ENCODE peak calls at places on chromosomes 6 and 20, in five cellular contexts. G, E, R, N and H are unnamed samples.

GRCh38 chr6:38272222-38272621 is 367.5 kb downstream of the BTBD9 start:
- DNase-seq in G (no peak), E (no peak), R (no peak), N (no peak), H (no peak)

GRCh38 chr6:100262086-100262485 is 202.6 kb downstream of the SIM1 start:
- DNase-seq in G (no peak), E (no peak), R (no peak), N (no peak), H (no peak)

GRCh38 chr6:41027799-41028617 is 11.0 kb downstream of the UNC5CL start:
- DNase-seq in G (peak; percentile 85), E (peak; percentile 94), R (peak; percentile 69), N (peak; percentile 95), H (no peak)

GRCh38 chr6:303948-304558 is 11.8 kb downstream of the DUSP22 start:
- DNase-seq in G (no peak), E (no peak), R (no peak), N (peak; percentile 85), H (no peak)

GRCh38 chr6:169726049-169726400 is 1.7 kb upstream of the PHF10 start:
- DNase-seq in G (no peak), E (no peak), R (no peak), N (no peak), H (no peak)

GRCh38 chr6:106027760-106028159 is 58.4 kb upstream of the PRDM1 start:
- DNase-seq in G (no peak), E (no peak), R (no peak), N (no peak), H (no peak)

GRCh38 chr20:3046677-3047462 is 1.0 kb downstream of the MRPS26 start:
- DNase-seq in G (no peak), E (no peak), R (no peak), N (peak; percentile 86), H (no peak)

GRCh38 chr6:150008588-150008987 is 16.7 kb downstream of the RAET1L start:
- DNase-seq in G (no peak), E (no peak), R (no peak), N (no peak), H (no peak)

GRCh38 chr6:118709859-118710350 is 58.5 kb upstream of the CEP85L start:
- DNase-seq in G (no peak), E (no peak), R (peak; percentile 84), N (no peak), H (peak; percentile 67)

GRCh38 chr6:142331601-142332000 is 29.8 kb downstream of the ADGRG6 start:
- DNase-seq in G (no peak), E (no peak), R (no peak), N (no peak), H (no peak)

GRCh38 chr6:152310371-152310954 is 326.7 kb downstream of the SYNE1 start:
- DNase-seq in G (no peak), E (no peak), R (peak; percentile 64), N (no peak), H (no peak)

GRCh38 chr6:155194399-155194798 is 69.4 kb upstream of the CLDN20 start:
- DNase-seq in G (no peak), E (no peak), R (no peak), N (no peak), H (no peak)

GRCh38 chr6:75855047-75855446 is 106.0 kb downstream of the MYO6 start:
- DNase-seq in G (peak; percentile 10), E (no peak), R (no peak), N (peak; percentile 12), H (peak; percentile 36)

GRCh38 chr20:50274570-50275430 is 84.2 kb downstream of the CEBPB start:
- DNase-seq in G (no peak), E (peak; percentile 90), R (no peak), N (no peak), H (no peak)

GRCh38 chr6:112109267-112109666 is 21.9 kb downstream of the FAM229B start:
- DNase-seq in G (no peak), E (no peak), R (no peak), N (no peak), H (no peak)

GRCh38 chr6:155317186-155317585 is 2.9 kb upstream of the TFB1M start:
- DNase-seq in G (no peak), E (no peak), R (no peak), N (no peak), H (no peak)

GRCh38 chr6:46199387-46199786 is 28.6 kb upstream of the ENPP5 start:
- DNase-seq in G (no peak), E (no peak), R (no peak), N (no peak), H (no peak)

GRCh38 chr20:8082999-8083398 is 49.1 kb upstream of the PLCB1 start:
- DNase-seq in G (no peak), E (no peak), R (no peak), N (no peak), H (no peak)

GRCh38 chr6:114133816-114134215 is 162.9 kb upstream of the HDAC2 start:
- DNase-seq in G (no peak), E (no peak), R (no peak), N (no peak), H (no peak)

GRCh38 chr20:54525906-54526596 is 50.7 kb downstream of the DOK5 start:
- DNase-seq in G (no peak), E (no peak), R (no peak), N (no peak), H (no peak)

GRCh38 chr6:13776602-13777001 is 37.8 kb downstream of the MCUR1 start:
- DNase-seq in G (no peak), E (no peak), R (no peak), N (no peak), H (no peak)

GRCh38 chr20:49999329-49999728 is 16.5 kb downstream of the SNAI1 start:
- DNase-seq in G (no peak), E (no peak), R (no peak), N (no peak), H (no peak)

GRCh38 chr6:149043476-149044130 is 273.9 kb upstream of the TAB2 start:
- DNase-seq in G (peak; percentile 16), E (no peak), R (no peak), N (peak; percentile 62), H (no peak)

GRCh38 chr6:121548146-121548545 is 112.7 kb downstream of the GJA1 start:
- DNase-seq in G (no peak), E (no peak), R (no peak), N (no peak), H (no peak)

GRCh38 chr20:15359056-15359455 is 1021.6 kb upstream of the FLRT3 start:
- DNase-seq in G (peak; percentile 10), E (no peak), R (no peak), N (no peak), H (peak; percentile 10)